ENCODE peak calls at places on chromosome 1, in seven cellular contexts. C is mammary epithelial cell, D is tibial artery, E is heart right ventricle, F is HCT116, Q is AG04450, X is IMR-90. B is an unnamed sample.

GRCh38 chr1:85085417-85085816 is 37.1 kb upstream of the MCOLN3 start:
- DNase-seq in C (no peak), D (no peak), E (no peak), F (no peak), Q (no peak), X (no peak), B (no peak)

GRCh38 chr1:11151854-11152612 is 37.1 kb upstream of the ANGPTL7 start:
- DNase-seq in C (no peak), D (no peak), E (no peak), F (no peak), Q (no peak), X (no peak), B (no peak)

GRCh38 chr1:92324784-92325183 is 25.9 kb downstream of the RPAP2 start:
- DNase-seq in C (no peak), D (no peak), E (no peak), F (no peak), Q (no peak), X (no peak), B (no peak)

GRCh38 chr1:38858833-38859560 is 575 bp downstream of the RRAGC start:
- DNase-seq in C (peak; percentile 94), D (peak; percentile 59), E (peak; percentile 46), F (peak; percentile 21), Q (no peak), X (peak; percentile 59), B (peak; percentile 71)

GRCh38 chr1:227561303-227561702 is 2.1 kb upstream of the ZNF678 start:
- DNase-seq in C (no peak), D (no peak), E (no peak), F (no peak), Q (no peak), X (no peak), B (no peak)

GRCh38 chr1:155008015-155008941 is 5.7 kb downstream of the ZBTB7B start:
- DNase-seq in C (no peak), D (no peak), E (no peak), F (no peak), Q (no peak), X (no peak), B (no peak)

GRCh38 chr1:103084176-103084575 is 24.1 kb downstream of the COL11A1 start:
- DNase-seq in C (no peak), D (no peak), E (no peak), F (no peak), Q (no peak), X (no peak), B (no peak)

GRCh38 chr1:54118704-54119103 is 34.1 kb downstream of the CDCP2 start:
- DNase-seq in C (no peak), D (no peak), E (no peak), F (no peak), Q (no peak), X (peak; percentile 90), B (no peak)

GRCh38 chr1:37089750-37090149 is 55.4 kb upstream of the GRIK3 start:
- DNase-seq in C (no peak), D (no peak), E (no peak), F (no peak), Q (no peak), X (no peak), B (no peak)

GRCh38 chr1:205350626-205351235 is 6.0 kb downstream of the KLHDC8A start:
- DNase-seq in C (peak; percentile 48), D (no peak), E (no peak), F (no peak), Q (no peak), X (no peak), B (no peak)

GRCh38 chr1:115495603-115496002 is 146.2 kb upstream of the VANGL1 start:
- DNase-seq in C (no peak), D (no peak), E (no peak), F (no peak), Q (no peak), X (peak; percentile 55), B (no peak)

GRCh38 chr1:59766463-59766862 is 48.3 kb upstream of the HOOK1 start:
- DNase-seq in C (no peak), D (no peak), E (no peak), F (no peak), Q (no peak), X (peak; percentile 8), B (no peak)

GRCh38 chr1:24635195-24635843 is 7.8 kb upstream of the SRRM1 start:
- DNase-seq in C (peak; percentile 61), D (no peak), E (no peak), F (peak; percentile 65), Q (peak; percentile 41), X (peak; percentile 83), B (no peak)

GRCh38 chr1:15902882-15903281 is 55.4 kb downstream of the SPEN start:
- DNase-seq in C (peak; percentile 68), D (no peak), E (no peak), F (no peak), Q (no peak), X (peak; percentile 91), B (no peak)

GRCh38 chr1:170663441-170664282 is at the start of gene PRRX1:
- DNase-seq in C (no peak), D (no peak), E (peak; percentile 44), F (no peak), Q (no peak), X (peak; percentile 46), B (no peak)

GRCh38 chr1:207414606-207415108 is 39.5 kb upstream of the CR2 start:
- DNase-seq in C (no peak), D (no peak), E (no peak), F (no peak), Q (no peak), X (no peak), B (no peak)

GRCh38 chr1:78096976-78097375 is 51.2 kb downstream of the GIPC2 start:
- DNase-seq in C (no peak), D (no peak), E (no peak), F (no peak), Q (no peak), X (no peak), B (no peak)

GRCh38 chr1:228497817-228498216 is 10.6 kb downstream of the RNF187 start:
- DNase-seq in C (no peak), D (no peak), E (no peak), F (no peak), Q (no peak), X (no peak), B (no peak)

GRCh38 chr1:6727535-6727934 is 25.9 kb upstream of the DNAJC11 start:
- DNase-seq in C (peak; percentile 34), D (peak; percentile 75), E (peak; percentile 44), F (peak; percentile 71), Q (peak; percentile 15), X (peak; percentile 54), B (peak; percentile 17)

GRCh38 chr1:59412705-59413326 is 115.9 kb downstream of the FGGY start:
- DNase-seq in C (no peak), D (no peak), E (no peak), F (no peak), Q (no peak), X (no peak), B (no peak)

GRCh38 chr1:161706483-161707347 is at the start of gene FCRLA:
- DNase-seq in C (peak; percentile 94), D (no peak), E (peak; percentile 54), F (no peak), Q (peak; percentile 70), X (peak; percentile 97), B (no peak)

GRCh38 chr1:183877321-183877720 is 72.4 kb downstream of the RGL1 start:
- DNase-seq in C (no peak), D (peak; percentile 74), E (peak; percentile 56), F (no peak), Q (no peak), X (peak; percentile 31), B (peak; percentile 56)

DNA sequence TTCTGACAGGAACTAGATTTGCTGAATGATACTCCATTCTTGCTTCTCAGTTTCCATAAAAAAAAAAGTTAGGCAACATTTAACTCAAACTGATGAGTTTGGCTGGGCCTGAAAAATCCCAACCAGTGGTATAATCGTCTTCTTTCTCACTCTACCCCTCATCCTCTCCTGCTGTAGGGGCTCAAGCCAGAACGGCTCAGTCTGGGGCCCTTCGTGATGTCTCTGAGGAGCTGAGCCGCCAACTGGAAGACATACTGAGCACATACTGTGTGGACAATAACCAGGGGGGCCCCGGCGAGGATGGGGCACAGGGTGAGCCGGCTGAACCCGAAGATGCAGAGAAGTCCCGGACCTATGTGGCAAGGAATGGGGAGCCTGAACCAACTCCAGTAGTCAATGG is 1.6 kb downstream of the TXLNA start:
- DNase-seq in C (no peak), D (no peak), E (no peak), F (no peak), Q (no peak), X (no peak), B (no peak)
- H3K4me3 ChIP-seq in C (peak overlapping the region; percentile 72), D (peak overlapping the region; percentile 81), E (peak overlapping the region; percentile 63), F (peak overlapping the region; percentile 86), Q (peak overlapping the region; percentile 81), X (peak overlapping the region; percentile 49), B (no peak overlapping the region)

GRCh38 chr1:235068155-235069121 is 60.2 kb downstream of the TOMM20 start:
- DNase-seq in C (peak; percentile 100), D (no peak), E (no peak), F (peak; percentile 49), Q (no peak), X (peak; percentile 89), B (no peak)
- H3K27ac ChIP-seq in C (peak overlapping the region; percentile 97), D (peak overlapping the region; percentile 74), E (peak overlapping the region; percentile 20), F (peak overlapping the region; percentile 24), Q (peak overlapping the region; percentile 78), X (peak overlapping the region; percentile 3), B (peak overlapping the region; percentile 72)

GRCh38 chr1:29342351-29342750 is 106.0 kb downstream of the PTPRU start:
- DNase-seq in C (no peak), D (no peak), E (no peak), F (no peak), Q (no peak), X (no peak), B (no peak)
- H3K27me3 ChIP-seq in C (no peaks in the 10 kb centered on the region), D (no peaks in the 10 kb centered on the region), E (peaks cover 40% of the 10 kb centered on the region), F (peaks cover 15% of the 10 kb centered on the region), Q (peaks cover 34% of the 10 kb centered on the region), X (peaks cover 33% of the 10 kb centered on the region), B (no peaks in the 10 kb centered on the region)

GRCh38 chr1:30881266-30882181 is 27.0 kb downstream of the SDC3 start:
- DNase-seq in C (no peak), D (no peak), E (no peak), F (no peak), Q (no peak), X (no peak), B (no peak)
- H3K4me3 ChIP-seq in C (no peak overlapping the region), D (no peak overlapping the region), E (no peak overlapping the region), F (no peak overlapping the region), Q (no peak overlapping the region), X (no peak overlapping the region), B (no peak overlapping the region)

B was measured in pancreas.